ENCODE peak calls at places on chromosomes 16 and 17, in ten cellular contexts. D, S, A, R, L, I, Q, J, X and O are unnamed samples.

GRCh38 chr17:49187301-49187700 is 23.1 kb downstream of the GNGT2 start:
- DNase-seq in I (no peak), D (no peak), S (no peak), L (no peak), R (no peak), A (no peak), X (no peak), J (no peak), Q (no peak), O (no peak)

GRCh38 chr16:31708348-31708747 is 165.3 kb upstream of the ZNF267 start:
- DNase-seq in S (no peak), X (no peak), D (no peak), Q (no peak), R (no peak), L (no peak), I (peak; percentile 49), J (no peak), A (no peak), O (no peak)

GRCh38 chr17:79622776-79623175 is 11.9 kb upstream of the RBFOX3 start:
- DNase-seq in D (peak; percentile 29), A (peak; percentile 29), Q (peak; percentile 20), I (no peak), X (no peak), J (no peak), R (no peak), L (no peak), S (no peak), O (no peak)

GRCh38 chr17:12088035-12088434 is 67.4 kb downstream of the MAP2K4 start:
- DNase-seq in L (no peak), Q (no peak), D (no peak), A (no peak), J (no peak), I (no peak), X (no peak), R (no peak), S (no peak), O (no peak)

GRCh38 chr16:56691885-56692284 is 9.6 kb downstream of the MT1X start:
- DNase-seq in J (peak; percentile 32), R (no peak), I (no peak), D (peak; percentile 63), X (peak; percentile 100), Q (no peak), L (no peak), S (no peak), A (peak; percentile 69), O (no peak)

GRCh38 chr17:65403616-65404015 is 157.8 kb downstream of the AXIN2 start:
- DNase-seq in Q (no peak), J (no peak), I (no peak), A (no peak), S (no peak), X (no peak), L (no peak), D (no peak), R (no peak), O (no peak)

GRCh38 chr17:27615121-27615520 is 15.9 kb upstream of the LGALS9 start:
- DNase-seq in Q (no peak), A (no peak), L (no peak), R (no peak), X (no peak), D (no peak), J (no peak), I (no peak), S (no peak), O (no peak)

GRCh38 chr16:87264634-87265033 is 52.6 kb downstream of the C16orf95 start:
- DNase-seq in R (no peak), X (no peak), A (no peak), D (no peak), Q (no peak), S (no peak), I (no peak), L (no peak), J (no peak), O (no peak)

GRCh38 chr17:45907720-45908395 is 13.5 kb downstream of the MAPT start:
- DNase-seq in A (no peak), I (no peak), S (no peak), X (no peak), R (no peak), D (no peak), L (no peak), Q (no peak), J (no peak), O (no peak)

GRCh38 chr17:16432017-16432416 is 16.6 kb downstream of the TRPV2 start:
- DNase-seq in J (no peak), L (no peak), D (no peak), Q (no peak), I (no peak), R (no peak), A (peak; percentile 52), X (no peak), S (no peak), O (no peak)

GRCh38 chr16:84585886-84586285 is 32.0 kb downstream of the COTL1 start:
- DNase-seq in Q (no peak), D (peak; percentile 58), X (peak; percentile 9), A (peak; percentile 89), I (no peak), R (no peak), J (no peak), L (no peak), S (no peak), O (no peak)

GRCh38 chr17:80125656-80126448 is 21.1 kb downstream of the EIF4A3 start:
- DNase-seq in A (no peak), D (no peak), X (no peak), I (no peak), R (no peak), S (no peak), J (peak; percentile 93), Q (no peak), L (no peak), O (no peak)

GRCh38 chr16:28597692-28598261 is 927 bp upstream of the SULT1A2 start:
- DNase-seq in S (no peak), R (no peak), X (no peak), Q (no peak), L (no peak), A (peak; percentile 74), I (no peak), J (no peak), D (no peak), O (no peak)

GRCh38 chr17:46958192-46958591 is 20.9 kb downstream of the RPRML start:
- DNase-seq in S (no peak), R (no peak), J (peak; percentile 47), X (no peak), A (no peak), I (no peak), L (no peak), Q (peak; percentile 10), D (no peak), O (no peak)

GRCh38 chr17:835263-835662 is 53.1 kb downstream of the MRM3 start:
- DNase-seq in Q (no peak), R (peak; percentile 84), J (peak; percentile 88), S (no peak), A (peak; percentile 76), I (no peak), D (no peak), X (no peak), L (no peak), O (no peak)

GRCh38 chr16:57049678-57050077 is 42.7 kb upstream of the CPNE2 start:
- DNase-seq in Q (no peak), I (no peak), L (no peak), A (no peak), D (no peak), S (no peak), X (no peak), J (no peak), R (no peak), O (no peak)

GRCh38 chr17:49635121-49635520 is 42.8 kb downstream of the SPOP start:
- DNase-seq in A (no peak), R (no peak), J (no peak), L (no peak), D (no peak), I (no peak), X (no peak), Q (no peak), S (no peak), O (no peak)

GRCh38 chr17:42438600-42439567 is 15.8 kb upstream of the CAVIN1 start:
- DNase-seq in D (peak; percentile 85), L (no peak), S (no peak), Q (no peak), A (peak; percentile 82), I (peak; percentile 50), J (peak; percentile 52), X (no peak), R (no peak), O (no peak)

GRCh38 chr17:44400226-44400847 is 10.9 kb upstream of the ITGA2B start:
- DNase-seq in J (peak; percentile 45), S (no peak), I (no peak), R (no peak), A (no peak), L (no peak), D (no peak), X (peak; percentile 18), Q (no peak), O (no peak)
- TF ChIP-seq CTCF in J (peak; percentile 55), S (peak; percentile 50), I (no peak), R (peak; percentile 43), A (peak; percentile 75), L (peak; percentile 54), D (peak; percentile 41), X (peak; percentile 50), Q (peak; percentile 45), O (no peak)

GRCh38 chr17:33330877-33331276 is 37.8 kb upstream of the ASIC2 start:
- DNase-seq in D (no peak), R (no peak), J (no peak), X (no peak), Q (no peak), L (no peak), I (no peak), S (no peak), A (no peak), O (no peak)
- TF ChIP-seq CTCF in D (peak; percentile 27), R (no peak), J (no peak), X (no peak), Q (no peak), L (no peak), I (no peak), S (no peak), A (no peak), O (no peak)

DNA sequence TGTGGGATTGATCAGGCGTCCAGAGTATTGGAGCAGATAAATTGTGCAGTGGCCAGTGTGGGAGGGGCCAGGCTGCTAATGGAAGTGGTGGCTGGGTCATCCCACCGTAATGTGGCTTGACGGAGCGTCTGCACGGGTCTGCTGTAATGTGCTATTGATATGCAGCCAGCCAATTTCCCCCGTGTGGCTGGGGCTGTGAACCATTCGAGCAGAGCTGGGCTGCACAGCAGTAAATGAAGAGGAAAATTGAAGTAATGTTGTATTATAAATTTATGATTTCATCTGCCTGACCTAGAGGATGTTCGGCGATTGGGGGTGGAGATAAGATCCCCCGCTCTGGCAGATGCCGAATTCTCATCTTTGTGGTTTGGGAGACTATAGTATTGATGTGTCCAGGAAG is 121.5 kb downstream of the CCDC182 start:
- DNase-seq in I (no peak), Q (no peak), J (no peak), A (no peak), D (peak; percentile 64), L (no peak), R (no peak), X (no peak), S (no peak), O (no peak)
- TF ChIP-seq CTCF in I (no peak), Q (no peak), J (no peak), A (no peak), D (no peak), L (no peak), R (no peak), X (no peak), S (no peak), O (no peak)

GRCh38 chr17:58136669-58137279 is 11.4 kb upstream of the OR4D1 start:
- DNase-seq in S (peak; percentile 24), Q (no peak), R (no peak), D (no peak), X (peak; percentile 26), I (no peak), J (no peak), A (peak; percentile 74), L (no peak), O (no peak)
- TF ChIP-seq CTCF in S (no peak), Q (peak; percentile 60), R (peak; percentile 57), D (peak; percentile 24), X (peak; percentile 72), I (no peak), J (peak; percentile 46), A (peak; percentile 76), L (peak; percentile 62), O (no peak)